ENCODE peak calls at places on chromosomes 11 and 22, in four cellular contexts. Q, W, L and Z are unnamed samples. For H3K9me3 and H3K4me1, the result is how much of the 10 kb centered on the place peaks cover.

GRCh38 chr11:27963370-27963769 is 144.6 kb downstream of the KIF18A start:
- DNase-seq in Q (no peak), W (no peak), L (no peak), Z (no peak)

GRCh38 chr11:73972620-73973449 is 9.8 kb downstream of the UCP2 start:
- DNase-seq in Q (peak), L (no peak), W (no peak), Z (no peak)

GRCh38 chr11:45026835-45027234 is 76.2 kb upstream of the TP53I11 start:
- DNase-seq in Q (no peak), W (no peak), L (no peak), Z (no peak)

GRCh38 chr22:32204856-32205722 is at the start of gene RFPL2:
- DNase-seq in W (no peak), Q (no peak), L (no peak), Z (no peak)

GRCh38 chr22:29226246-29226981 is 20.7 kb downstream of the EMID1 start:
- DNase-seq in L (no peak), Q (no peak), W (no peak), Z (no peak)

GRCh38 chr11:66119348-66120133 is 49.5 kb downstream of the PACS1 start:
- DNase-seq in W (no peak), Q (no peak), L (no peak), Z (no peak)

GRCh38 chr11:78203184-78203583 is 14.5 kb downstream of the USP35 start:
- DNase-seq in W (no peak), Q (no peak), L (no peak), Z (no peak)

GRCh38 chr11:43021466-43021865 is 290.3 kb upstream of the API5 start:
- DNase-seq in L (no peak), W (no peak), Q (no peak), Z (no peak)

GRCh38 chr11:41457216-41458014 is 2.0 kb downstream of the LRRC4C start:
- DNase-seq in Q (no peak), W (no peak), L (no peak), Z (no peak)

GRCh38 chr22:44263547-44263946 is 49.2 kb downstream of the SHISAL1 start:
- DNase-seq in Q (no peak), L (no peak), W (no peak), Z (no peak)

DNA sequence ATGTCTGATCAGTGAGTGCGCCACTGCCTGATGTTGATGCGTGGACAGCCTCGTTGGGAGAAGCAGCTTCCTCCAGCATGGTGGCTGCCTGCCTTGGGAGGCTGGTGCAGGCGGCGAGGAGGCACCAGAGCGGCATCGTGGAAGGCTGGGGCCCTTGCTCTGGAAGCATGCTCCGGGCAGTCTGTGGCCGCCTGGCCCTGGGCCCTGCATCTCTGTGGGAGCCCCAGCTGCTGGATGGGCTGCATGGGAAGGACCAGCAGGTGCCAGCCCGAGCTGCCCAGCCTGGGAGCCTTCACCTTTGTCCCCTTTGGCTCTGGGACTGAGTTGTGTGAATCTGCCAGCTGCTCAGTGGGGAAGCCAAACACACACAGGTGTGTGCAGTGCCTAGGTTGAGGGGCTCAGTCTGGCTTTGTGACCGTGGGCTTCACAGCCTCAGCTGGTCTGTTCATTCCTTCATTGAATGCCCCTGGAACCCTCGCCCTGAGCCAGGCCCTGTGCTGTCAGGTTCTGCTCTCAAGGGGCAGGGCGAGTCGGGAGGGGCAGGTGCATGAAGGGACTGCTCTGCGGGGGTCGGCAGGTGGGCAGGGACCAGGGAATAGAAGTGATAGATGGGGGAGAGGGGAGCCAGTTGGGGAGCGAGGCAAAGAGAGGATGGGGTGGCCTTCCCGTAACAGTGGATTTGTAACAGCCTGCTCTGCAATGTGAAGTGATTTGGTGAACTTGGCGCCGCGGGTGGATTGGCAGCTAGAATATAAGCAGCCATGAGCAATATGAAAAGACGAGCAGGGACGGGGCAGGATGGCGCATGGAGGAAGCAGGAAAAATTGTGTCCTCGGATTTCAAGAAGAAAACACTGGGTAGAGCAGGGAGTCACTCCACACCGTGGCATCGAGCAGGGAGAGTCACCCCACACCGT is 354.2 kb downstream of the TBC1D22A start:
- DNase-seq in W (no peak), L (no peak), Q (no peak), Z (no peak)
- H3K9me3 ChIP-seq in W (under half), L (under half), Q (under half), Z (under half)

GRCh38 chr11:86802146-86802545 is 1.8 kb downstream of the PRSS23 start:
- DNase-seq in Q (no peak), L (no peak), W (no peak), Z (no peak)
- H3K4me3 ChIP-seq in Q (peak), L (peak), W (no peak), Z (peak)

GRCh38 chr11:104301776-104302175 is 137.8 kb upstream of the PDGFD start:
- DNase-seq in L (no peak), W (no peak), Q (no peak), Z (no peak)
- H3K4me1 ChIP-seq in L (under half), W (under half), Q (under half), Z (under half)

GRCh38 chr11:125552927-125553326 is 16.4 kb upstream of the EI24 start:
- DNase-seq in L (no peak), W (no peak), Q (no peak), Z (no peak)

GRCh38 chr11:125550780-125551179 is 18.5 kb upstream of the EI24 start:
- DNase-seq in Q (no peak), W (no peak), L (no peak), Z (no peak)

GRCh38 chr11:125554038-125554437 is 15.2 kb upstream of the EI24 start:
- DNase-seq in W (no peak), L (no peak), Q (no peak), Z (no peak)

GRCh38 chr11:125551835-125552342 is 17.4 kb upstream of the EI24 start:
- DNase-seq in W (no peak), L (no peak), Q (no peak), Z (no peak)

GRCh38 chr11:125553357-125553756 is 15.9 kb upstream of the EI24 start:
- DNase-seq in W (no peak), L (no peak), Q (no peak), Z (no peak)
- H3K9me3 ChIP-seq in W (under half), L (under half), Q (under half), Z (under half)

GRCh38 chr11:111378185-111378772 is 796 bp downstream of the POU2AF1 start:
- DNase-seq in Q (no peak), W (no peak), L (no peak), Z (peak)
- H3K4me3 ChIP-seq in Q (peak), W (no peak), L (no peak), Z (no peak)